ENCODE peak calls at places on chromosome 21, in eight cellular contexts. D is GM23248, L is GM23338, S is neural progenitor cell, Z is hepatocyte, E is PC-3, K is OCI-LY7, P is HCT116. Y is an unnamed sample.

GRCh38 chr21:31117046-31117916 is 79.0 kb upstream of the KRTAP19-8 start:
- DNase-seq in D (peak; percentile 95), L (no peak), S (no peak), Z (peak; percentile 50), E (peak; percentile 94), K (no peak), P (peak; percentile 50), Y (no peak)

GRCh38 chr21:34740198-34740597 is 71.4 kb downstream of the CLIC6 start:
- DNase-seq in D (no peak), L (no peak), S (no peak), Z (no peak), E (no peak), K (no peak), P (no peak), Y (no peak)

GRCh38 chr21:41564871-41565281 is 56.9 kb upstream of the TMPRSS2 start:
- DNase-seq in D (peak; percentile 91), L (no peak), S (no peak), Z (peak; percentile 65), E (peak; percentile 45), K (no peak), P (no peak), Y (peak; percentile 71)

GRCh38 chr21:35345954-35346353 is 296.9 kb upstream of the RUNX1 start:
- DNase-seq in D (no peak), L (no peak), S (no peak), Z (no peak), E (no peak), K (no peak), P (no peak), Y (no peak)

GRCh38 chr21:31612889-31613785 is 46.4 kb upstream of the SOD1 start:
- DNase-seq in D (peak; percentile 46), L (no peak), S (peak; percentile 67), Z (no peak), E (peak; percentile 29), K (no peak), P (no peak), Y (no peak)

GRCh38 chr21:31222142-31222541 is 121.9 kb downstream of the TIAM1 start:
- DNase-seq in D (peak; percentile 84), L (no peak), S (no peak), Z (no peak), E (peak; percentile 42), K (no peak), P (no peak), Y (no peak)

GRCh38 chr21:44273046-44273445 is 11.3 kb upstream of the DNMT3L start:
- DNase-seq in D (no peak), L (no peak), S (no peak), Z (no peak), E (no peak), K (no peak), P (no peak), Y (no peak)

GRCh38 chr21:39559511-39559910 is 53.2 kb upstream of the B3GALT5 start:
- DNase-seq in D (no peak), L (no peak), S (no peak), Z (no peak), E (no peak), K (no peak), P (no peak), Y (no peak)

GRCh38 chr21:14259669-14260458 is 43.9 kb downstream of the RBM11 start:
- DNase-seq in D (peak; percentile 61), L (peak; percentile 73), S (peak; percentile 69), Z (peak; percentile 73), E (peak; percentile 72), K (peak; percentile 46), P (peak; percentile 10), Y (peak; percentile 18)

GRCh38 chr21:34830386-34831140 is 161.8 kb downstream of the CLIC6 start:
- DNase-seq in D (no peak), L (no peak), S (no peak), Z (no peak), E (no peak), K (no peak), P (no peak), Y (no peak)

GRCh38 chr21:25343774-25344545 is 263.3 kb downstream of the MRPL39 start:
- DNase-seq in D (no peak), L (peak; percentile 21), S (no peak), Z (no peak), E (no peak), K (no peak), P (no peak), Y (no peak)

GRCh38 chr21:41631564-41632461 is 123.9 kb upstream of the TMPRSS2 start:
- DNase-seq in D (peak; percentile 67), L (no peak), S (no peak), Z (peak; percentile 41), E (peak; percentile 96), K (no peak), P (no peak), Y (peak; percentile 33)

GRCh38 chr21:25501996-25502665 is 105.2 kb downstream of the MRPL39 start:
- DNase-seq in D (no peak), L (no peak), S (no peak), Z (no peak), E (no peak), K (no peak), P (no peak), Y (no peak)

GRCh38 chr21:14290584-14290983 is 74.6 kb downstream of the RBM11 start:
- DNase-seq in D (no peak), L (no peak), S (no peak), Z (no peak), E (no peak), K (no peak), P (no peak), Y (no peak)

GRCh38 chr21:36610201-36610600 is 88.7 kb upstream of the SIM2 start:
- DNase-seq in D (no peak), L (no peak), S (no peak), Z (no peak), E (peak; percentile 42), K (no peak), P (no peak), Y (no peak)

GRCh38 chr21:36613064-36613463 is 85.9 kb upstream of the SIM2 start:
- DNase-seq in D (peak; percentile 46), L (no peak), S (no peak), Z (no peak), E (peak; percentile 88), K (no peak), P (no peak), Y (no peak)

GRCh38 chr21:36609654-36610053 is 89.3 kb upstream of the SIM2 start:
- DNase-seq in D (no peak), L (no peak), S (no peak), Z (no peak), E (no peak), K (no peak), P (no peak), Y (no peak)

GRCh38 chr21:36613554-36613953 is 85.4 kb upstream of the SIM2 start:
- DNase-seq in D (no peak), L (no peak), S (no peak), Z (no peak), E (peak; percentile 47), K (no peak), P (no peak), Y (no peak)

DNA sequence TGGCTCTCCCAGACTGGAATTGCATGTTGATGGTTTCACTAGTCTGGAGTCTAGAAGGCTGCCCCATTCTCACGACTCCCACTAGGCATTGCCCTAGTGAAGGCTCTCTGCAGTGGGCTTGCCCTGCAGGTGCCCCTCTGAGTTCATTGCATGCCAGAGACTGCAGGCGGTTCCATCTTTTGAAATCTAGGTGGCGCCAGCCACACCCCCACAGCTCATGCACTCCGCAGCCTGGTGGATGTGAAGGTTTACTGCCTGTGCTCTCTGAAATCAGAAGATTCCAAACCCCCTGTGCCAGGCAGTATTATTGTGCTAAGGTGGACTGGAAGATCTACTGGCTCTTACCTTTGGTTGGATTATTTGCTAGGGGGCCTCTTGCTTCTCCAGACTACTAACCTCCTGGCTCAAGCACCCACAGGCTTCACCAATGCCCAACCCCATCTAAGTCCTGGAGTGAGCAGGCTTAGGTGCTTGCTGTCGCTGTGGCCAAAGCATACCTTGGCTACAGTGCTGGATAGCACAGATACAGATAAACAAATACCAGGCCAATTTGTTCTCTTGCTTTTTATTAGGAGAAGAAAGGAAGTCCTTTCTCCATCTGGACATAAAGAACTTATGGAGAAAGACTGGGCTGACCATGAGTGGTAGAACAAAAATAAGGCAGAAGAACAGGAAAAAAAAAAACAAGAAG is 83.5 kb upstream of the SIM2 start:
- DNase-seq in D (no peak), L (peak; percentile 64), S (peak; percentile 31), Z (no peak), E (peak; percentile 27), K (peak; percentile 13), P (peak; percentile 18), Y (no peak)
- TF ChIP-seq EZH2phosphoT487 in D (no peak), L (no peak), S (no peak), Z (no peak), E (no peak), K (no peak), P (no peak), Y (no peak)

GRCh38 chr21:45630876-45631275 is 12.6 kb upstream of the PCBP3 start:
- DNase-seq in D (no peak), L (no peak), S (no peak), Z (peak; percentile 1), E (no peak), K (no peak), P (no peak), Y (no peak)
- H3K27ac ChIP-seq in D (no peak overlapping the region), L (no peak overlapping the region), S (no peak overlapping the region), Z (no peak overlapping the region), E (no peak overlapping the region), K (no peak overlapping the region), P (no peak overlapping the region), Y (no peak overlapping the region)

GRCh38 chr21:37370152-37371040 is 3.8 kb downstream of the DYRK1A start:
- DNase-seq in D (peak; percentile 68), L (no peak), S (no peak), Z (no peak), E (peak; percentile 80), K (peak; percentile 21), P (no peak), Y (peak; percentile 85)

GRCh38 chr21:37369307-37369854 is 2.8 kb downstream of the DYRK1A start:
- DNase-seq in D (no peak), L (no peak), S (no peak), Z (no peak), E (no peak), K (peak; percentile 15), P (no peak), Y (no peak)

GRCh38 chr21:37372127-37372731 is 5.7 kb downstream of the DYRK1A start:
- DNase-seq in D (no peak), L (no peak), S (no peak), Z (no peak), E (no peak), K (no peak), P (no peak), Y (no peak)

GRCh38 chr21:37368536-37369279 is 2.1 kb downstream of the DYRK1A start:
- DNase-seq in D (peak; percentile 88), L (no peak), S (no peak), Z (peak; percentile 19), E (peak; percentile 68), K (no peak), P (no peak), Y (no peak)

DNA sequence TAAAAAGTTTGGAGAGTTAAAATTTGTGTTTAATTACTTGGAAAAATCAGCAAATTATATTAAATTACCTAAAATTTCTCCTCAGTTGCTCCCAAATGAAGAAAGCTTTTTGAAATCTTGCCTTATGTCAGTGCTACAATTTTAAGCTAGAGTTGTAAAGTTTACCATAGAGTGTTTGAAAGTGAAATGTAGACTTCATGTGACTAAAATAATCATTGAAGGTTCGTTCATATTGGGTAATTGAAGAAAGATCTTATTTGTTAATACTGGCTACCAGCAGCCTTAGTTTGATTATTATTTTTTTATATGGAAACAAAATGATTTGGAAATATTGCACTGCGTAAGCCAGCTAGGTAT is 4.4 kb downstream of the DYRK1A start:
- DNase-seq in D (no peak), L (no peak), S (no peak), Z (no peak), E (no peak), K (no peak), P (no peak), Y (no peak)
- H3K4me1 ChIP-seq in D (peaks cover 58% of the 10 kb centered on the region), L (peaks cover 40% of the 10 kb centered on the region), S (peaks cover 32% of the 10 kb centered on the region), Z (peaks cover 34% of the 10 kb centered on the region), E (peaks cover 60% of the 10 kb centered on the region), K (peaks cover 51% of the 10 kb centered on the region), P (peaks cover 68% of the 10 kb centered on the region), Y (peaks cover 33% of the 10 kb centered on the region)

GRCh38 chr21:42794551-42794950 is 84.8 kb downstream of the WDR4 start:
- DNase-seq in D (no peak), L (no peak), S (no peak), Z (no peak), E (no peak), K (no peak), P (no peak), Y (no peak)
- TF ChIP-seq EZH2phosphoT487 in D (no peak), L (no peak), S (no peak), Z (no peak), E (no peak), K (no peak), P (no peak), Y (no peak)